ENCODE peak calls at places on chromosomes 1 and 21, in ten cellular contexts. One of them, this sample, is unnamed.

GRCh38 chr1:163561570-163562295 is 240.0 kb downstream of the NUF2 start:
- DNase-seq in nephron progenitor cell: no peak
- DNase-seq in AG09319: peak
- DNase-seq in neural progenitor cell: peak
- DNase-seq in AG04449: no peak
- DNase-seq in mucosa of descending colon: no peak
- DNase-seq in GM23338: peak
- DNase-seq in activated B cell treated with CpG ODN at 0.5 μM for 24 hours: no peak
- DNase-seq in cardiac muscle cell: peak
- DNase-seq in WERI-Rb-1: peak
- DNase-seq in this sample: no peak

GRCh38 chr1:29876902-29877301 is 640.6 kb downstream of the PTPRU start:
- DNase-seq in nephron progenitor cell: no peak
- DNase-seq in AG09319: no peak
- DNase-seq in neural progenitor cell: no peak
- DNase-seq in AG04449: no peak
- DNase-seq in mucosa of descending colon: no peak
- DNase-seq in GM23338: peak
- DNase-seq in activated B cell treated with CpG ODN at 0.5 μM for 24 hours: no peak
- DNase-seq in cardiac muscle cell: no peak
- DNase-seq in WERI-Rb-1: peak
- DNase-seq in this sample: no peak

GRCh38 chr21:14453339-14453738 is 70.4 kb upstream of the HSPA13 start:
- DNase-seq in nephron progenitor cell: no peak
- DNase-seq in AG09319: no peak
- DNase-seq in neural progenitor cell: no peak
- DNase-seq in AG04449: no peak
- DNase-seq in mucosa of descending colon: no peak
- DNase-seq in GM23338: no peak
- DNase-seq in activated B cell treated with CpG ODN at 0.5 μM for 24 hours: no peak
- DNase-seq in cardiac muscle cell: no peak
- DNase-seq in WERI-Rb-1: no peak
- DNase-seq in this sample: no peak

GRCh38 chr1:238951809-238952208 is 434.6 kb upstream of the CHRM3 start:
- DNase-seq in nephron progenitor cell: peak
- DNase-seq in AG09319: no peak
- DNase-seq in neural progenitor cell: peak
- DNase-seq in AG04449: no peak
- DNase-seq in mucosa of descending colon: no peak
- DNase-seq in GM23338: peak
- DNase-seq in activated B cell treated with CpG ODN at 0.5 μM for 24 hours: no peak
- DNase-seq in cardiac muscle cell: peak
- DNase-seq in WERI-Rb-1: peak
- DNase-seq in this sample: no peak

GRCh38 chr1:234853906-234854647 is 244.1 kb upstream of the IRF2BP2 start:
- DNase-seq in nephron progenitor cell: no peak
- DNase-seq in AG09319: no peak
- DNase-seq in neural progenitor cell: no peak
- DNase-seq in AG04449: no peak
- DNase-seq in mucosa of descending colon: no peak
- DNase-seq in GM23338: no peak
- DNase-seq in activated B cell treated with CpG ODN at 0.5 μM for 24 hours: no peak
- DNase-seq in cardiac muscle cell: no peak
- DNase-seq in WERI-Rb-1: no peak
- DNase-seq in this sample: no peak

GRCh38 chr1:174023438-174023837 is 1.3 kb upstream of the RC3H1 start:
- DNase-seq in nephron progenitor cell: no peak
- DNase-seq in AG09319: no peak
- DNase-seq in neural progenitor cell: peak
- DNase-seq in AG04449: no peak
- DNase-seq in mucosa of descending colon: no peak
- DNase-seq in GM23338: peak
- DNase-seq in activated B cell treated with CpG ODN at 0.5 μM for 24 hours: no peak
- DNase-seq in cardiac muscle cell: peak
- DNase-seq in WERI-Rb-1: peak
- DNase-seq in this sample: no peak

GRCh38 chr1:171800342-171800741 is 18.9 kb downstream of the METTL13 start:
- DNase-seq in nephron progenitor cell: no peak
- DNase-seq in AG09319: no peak
- DNase-seq in neural progenitor cell: no peak
- DNase-seq in AG04449: no peak
- DNase-seq in mucosa of descending colon: no peak
- DNase-seq in GM23338: peak
- DNase-seq in activated B cell treated with CpG ODN at 0.5 μM for 24 hours: no peak
- DNase-seq in cardiac muscle cell: no peak
- DNase-seq in WERI-Rb-1: no peak
- DNase-seq in this sample: no peak

GRCh38 chr1:77407738-77408375 is 126.0 kb downstream of the AK5 start:
- DNase-seq in nephron progenitor cell: no peak
- DNase-seq in AG09319: no peak
- DNase-seq in neural progenitor cell: no peak
- DNase-seq in AG04449: no peak
- DNase-seq in mucosa of descending colon: no peak
- DNase-seq in GM23338: no peak
- DNase-seq in activated B cell treated with CpG ODN at 0.5 μM for 24 hours: no peak
- DNase-seq in cardiac muscle cell: no peak
- DNase-seq in WERI-Rb-1: no peak
- DNase-seq in this sample: peak

GRCh38 chr1:214224605-214225354 is 56.2 kb upstream of the SMYD2 start:
- DNase-seq in nephron progenitor cell: peak
- DNase-seq in AG09319: no peak
- DNase-seq in neural progenitor cell: peak
- DNase-seq in AG04449: no peak
- DNase-seq in mucosa of descending colon: no peak
- DNase-seq in GM23338: peak
- DNase-seq in activated B cell treated with CpG ODN at 0.5 μM for 24 hours: no peak
- DNase-seq in cardiac muscle cell: peak
- DNase-seq in WERI-Rb-1: no peak
- DNase-seq in this sample: no peak

GRCh38 chr1:214228976-214229375 is 52.0 kb upstream of the SMYD2 start:
- DNase-seq in nephron progenitor cell: no peak
- DNase-seq in AG09319: no peak
- DNase-seq in neural progenitor cell: no peak
- DNase-seq in AG04449: no peak
- DNase-seq in mucosa of descending colon: no peak
- DNase-seq in GM23338: no peak
- DNase-seq in activated B cell treated with CpG ODN at 0.5 μM for 24 hours: no peak
- DNase-seq in cardiac muscle cell: no peak
- DNase-seq in WERI-Rb-1: no peak
- DNase-seq in this sample: no peak

GRCh38 chr1:214233856-214234634 is 46.9 kb upstream of the SMYD2 start:
- DNase-seq in nephron progenitor cell: no peak
- DNase-seq in AG09319: no peak
- DNase-seq in neural progenitor cell: no peak
- DNase-seq in AG04449: no peak
- DNase-seq in mucosa of descending colon: no peak
- DNase-seq in GM23338: no peak
- DNase-seq in activated B cell treated with CpG ODN at 0.5 μM for 24 hours: no peak
- DNase-seq in cardiac muscle cell: no peak
- DNase-seq in WERI-Rb-1: no peak
- DNase-seq in this sample: no peak

GRCh38 chr1:214234635-214235025 is 46.3 kb upstream of the SMYD2 start:
- DNase-seq in nephron progenitor cell: no peak
- DNase-seq in AG09319: no peak
- DNase-seq in neural progenitor cell: no peak
- DNase-seq in AG04449: no peak
- DNase-seq in mucosa of descending colon: no peak
- DNase-seq in GM23338: no peak
- DNase-seq in activated B cell treated with CpG ODN at 0.5 μM for 24 hours: no peak
- DNase-seq in cardiac muscle cell: no peak
- DNase-seq in WERI-Rb-1: no peak
- DNase-seq in this sample: no peak

DNA sequence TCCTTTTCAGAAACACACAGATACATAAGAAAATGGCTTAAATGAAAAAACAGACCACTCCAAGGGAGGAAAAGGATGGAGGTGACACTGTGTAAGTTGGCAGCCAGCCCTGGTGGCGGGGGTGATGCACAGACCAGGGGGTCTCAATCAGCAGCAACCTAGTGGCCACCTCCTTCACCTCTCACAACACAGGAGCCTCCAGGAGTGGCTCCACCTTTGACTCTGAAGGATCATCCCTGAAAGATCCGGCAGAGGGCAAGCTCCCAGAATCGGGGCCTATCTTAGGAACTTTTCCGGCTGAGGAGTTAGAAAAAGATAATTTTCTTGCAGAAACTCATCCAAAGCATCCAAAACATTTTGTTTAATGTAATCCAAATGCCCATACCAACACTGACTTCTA is 51.2 kb upstream of the SMYD2 start:
- DNase-seq in nephron progenitor cell: no peak
- DNase-seq in AG09319: no peak
- DNase-seq in neural progenitor cell: no peak
- DNase-seq in AG04449: no peak
- DNase-seq in mucosa of descending colon: no peak
- DNase-seq in GM23338: peak
- DNase-seq in activated B cell treated with CpG ODN at 0.5 μM for 24 hours: no peak
- DNase-seq in cardiac muscle cell: no peak
- DNase-seq in WERI-Rb-1: no peak
- DNase-seq in this sample: no peak
- TF ChIP-seq CTCF in nephron progenitor cell: no peak
- TF ChIP-seq CTCF in AG09319: no peak
- TF ChIP-seq CTCF in neural progenitor cell: no peak
- TF ChIP-seq CTCF in AG04449: no peak
- TF ChIP-seq CTCF in mucosa of descending colon: no peak
- TF ChIP-seq CTCF in GM23338: no peak
- TF ChIP-seq CTCF in activated B cell treated with CpG ODN at 0.5 μM for 24 hours: no peak
- TF ChIP-seq CTCF in cardiac muscle cell: no peak
- TF ChIP-seq CTCF in WERI-Rb-1: no peak
- TF ChIP-seq CTCF in this sample: no peak

DNA sequence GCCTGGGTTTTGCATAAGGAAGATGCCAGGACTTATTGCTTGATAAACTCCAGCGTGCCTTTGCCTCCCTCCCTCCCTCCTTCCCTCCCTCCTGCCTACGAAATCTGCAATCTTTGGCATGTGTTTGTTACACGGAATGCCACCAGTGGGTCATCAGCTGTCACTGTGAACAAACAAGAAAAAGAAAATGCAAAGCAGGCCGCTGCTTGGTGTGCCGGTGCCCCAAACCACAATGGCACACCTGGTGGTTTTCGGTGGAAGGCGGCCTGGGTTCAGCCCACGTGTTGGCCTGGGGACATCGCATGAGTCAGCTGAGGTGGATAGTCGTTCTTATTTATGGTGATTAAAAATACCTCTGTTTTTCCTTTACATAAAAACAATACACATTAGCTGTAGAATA is 16.3 kb upstream of the IFNLR1 start:
- DNase-seq in nephron progenitor cell: no peak
- DNase-seq in AG09319: no peak
- DNase-seq in neural progenitor cell: no peak
- DNase-seq in AG04449: no peak
- DNase-seq in mucosa of descending colon: peak
- DNase-seq in GM23338: no peak
- DNase-seq in activated B cell treated with CpG ODN at 0.5 μM for 24 hours: no peak
- DNase-seq in cardiac muscle cell: no peak
- DNase-seq in WERI-Rb-1: no peak
- DNase-seq in this sample: no peak
- TF ChIP-seq CTCF in nephron progenitor cell: no peak
- TF ChIP-seq CTCF in AG09319: no peak
- TF ChIP-seq CTCF in neural progenitor cell: no peak
- TF ChIP-seq CTCF in AG04449: no peak
- TF ChIP-seq CTCF in mucosa of descending colon: no peak
- TF ChIP-seq CTCF in GM23338: no peak
- TF ChIP-seq CTCF in activated B cell treated with CpG ODN at 0.5 μM for 24 hours: no peak
- TF ChIP-seq CTCF in cardiac muscle cell: no peak
- TF ChIP-seq CTCF in WERI-Rb-1: no peak
- TF ChIP-seq CTCF in this sample: no peak

GRCh38 chr1:14366361-14367018 is 232.0 kb upstream of the KAZN start:
- DNase-seq in nephron progenitor cell: peak
- DNase-seq in AG09319: no peak
- DNase-seq in neural progenitor cell: peak
- DNase-seq in AG04449: no peak
- DNase-seq in mucosa of descending colon: peak
- DNase-seq in GM23338: peak
- DNase-seq in activated B cell treated with CpG ODN at 0.5 μM for 24 hours: no peak
- DNase-seq in cardiac muscle cell: peak
- DNase-seq in WERI-Rb-1: peak
- DNase-seq in this sample: no peak
- TF ChIP-seq CTCF in nephron progenitor cell: no peak
- TF ChIP-seq CTCF in AG09319: peak
- TF ChIP-seq CTCF in neural progenitor cell: peak
- TF ChIP-seq CTCF in AG04449: no peak
- TF ChIP-seq CTCF in mucosa of descending colon: no peak
- TF ChIP-seq CTCF in GM23338: no peak
- TF ChIP-seq CTCF in activated B cell treated with CpG ODN at 0.5 μM for 24 hours: no peak
- TF ChIP-seq CTCF in cardiac muscle cell: peak
- TF ChIP-seq CTCF in WERI-Rb-1: no peak
- TF ChIP-seq CTCF in this sample: no peak

GRCh38 chr1:12059226-12059625 is 3.9 kb upstream of the TNFRSF8 start:
- DNase-seq in nephron progenitor cell: no peak
- DNase-seq in AG09319: no peak
- DNase-seq in neural progenitor cell: no peak
- DNase-seq in AG04449: no peak
- DNase-seq in mucosa of descending colon: no peak
- DNase-seq in GM23338: no peak
- DNase-seq in activated B cell treated with CpG ODN at 0.5 μM for 24 hours: no peak
- DNase-seq in cardiac muscle cell: no peak
- DNase-seq in WERI-Rb-1: no peak
- DNase-seq in this sample: no peak

GRCh38 chr1:12057940-12058687 is 5.0 kb upstream of the TNFRSF8 start:
- DNase-seq in nephron progenitor cell: no peak
- DNase-seq in AG09319: no peak
- DNase-seq in neural progenitor cell: no peak
- DNase-seq in AG04449: no peak
- DNase-seq in mucosa of descending colon: no peak
- DNase-seq in GM23338: no peak
- DNase-seq in activated B cell treated with CpG ODN at 0.5 μM for 24 hours: no peak
- DNase-seq in cardiac muscle cell: no peak
- DNase-seq in WERI-Rb-1: no peak
- DNase-seq in this sample: no peak

GRCh38 chr1:12057382-12057781 is 5.7 kb upstream of the TNFRSF8 start:
- DNase-seq in nephron progenitor cell: no peak
- DNase-seq in AG09319: no peak
- DNase-seq in neural progenitor cell: no peak
- DNase-seq in AG04449: no peak
- DNase-seq in mucosa of descending colon: no peak
- DNase-seq in GM23338: no peak
- DNase-seq in activated B cell treated with CpG ODN at 0.5 μM for 24 hours: no peak
- DNase-seq in cardiac muscle cell: peak
- DNase-seq in WERI-Rb-1: no peak
- DNase-seq in this sample: no peak

GRCh38 chr1:12060500-12060899 is 2.6 kb upstream of the TNFRSF8 start:
- DNase-seq in nephron progenitor cell: no peak
- DNase-seq in AG09319: no peak
- DNase-seq in neural progenitor cell: no peak
- DNase-seq in AG04449: no peak
- DNase-seq in mucosa of descending colon: no peak
- DNase-seq in GM23338: no peak
- DNase-seq in activated B cell treated with CpG ODN at 0.5 μM for 24 hours: no peak
- DNase-seq in cardiac muscle cell: no peak
- DNase-seq in WERI-Rb-1: no peak
- DNase-seq in this sample: no peak

DNA sequence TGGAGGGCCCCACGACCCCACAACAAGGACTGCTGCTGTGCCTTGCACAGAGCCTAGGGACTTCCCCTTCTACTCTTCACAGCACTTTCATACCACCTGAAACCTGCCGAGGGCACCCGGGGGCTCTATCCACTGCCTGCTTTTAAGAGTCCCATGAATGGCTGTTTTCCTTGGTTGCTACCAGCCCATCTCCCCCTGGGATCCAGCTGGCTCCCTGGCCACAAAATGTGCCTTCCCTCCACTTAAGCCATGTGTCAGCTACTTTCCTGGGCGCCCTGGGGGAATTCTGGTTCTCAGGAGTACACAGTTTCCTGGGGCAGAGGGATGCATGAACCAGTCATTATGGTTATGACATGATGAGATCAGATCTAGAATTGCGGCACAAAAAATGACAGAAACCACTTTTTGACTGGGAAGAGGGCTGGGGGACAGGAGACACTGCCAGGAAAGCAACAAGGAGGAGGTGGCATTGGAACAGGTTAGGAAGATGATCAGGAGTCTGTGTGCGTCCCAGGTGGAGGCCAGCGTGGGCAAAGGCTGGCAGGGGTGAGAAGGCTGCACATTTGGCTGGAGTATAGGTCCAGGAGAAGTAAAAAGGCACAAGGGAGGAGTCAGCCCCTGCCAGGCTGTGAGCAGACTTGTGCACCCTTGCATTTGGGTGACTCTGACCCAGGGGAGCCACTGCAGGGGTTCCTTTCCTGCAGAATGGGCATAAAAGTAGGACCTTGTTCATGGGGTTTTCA is 3.2 kb upstream of the TNFRSF8 start:
- DNase-seq in nephron progenitor cell: no peak
- DNase-seq in AG09319: no peak
- DNase-seq in neural progenitor cell: no peak
- DNase-seq in AG04449: no peak
- DNase-seq in mucosa of descending colon: peak
- DNase-seq in GM23338: no peak
- DNase-seq in activated B cell treated with CpG ODN at 0.5 μM for 24 hours: no peak
- DNase-seq in cardiac muscle cell: no peak
- DNase-seq in WERI-Rb-1: no peak
- DNase-seq in this sample: no peak
- TF ChIP-seq CTCF in nephron progenitor cell: no peak
- TF ChIP-seq CTCF in AG09319: no peak
- TF ChIP-seq CTCF in neural progenitor cell: no peak
- TF ChIP-seq CTCF in AG04449: no peak
- TF ChIP-seq CTCF in mucosa of descending colon: no peak
- TF ChIP-seq CTCF in GM23338: no peak
- TF ChIP-seq CTCF in activated B cell treated with CpG ODN at 0.5 μM for 24 hours: no peak
- TF ChIP-seq CTCF in cardiac muscle cell: no peak
- TF ChIP-seq CTCF in WERI-Rb-1: no peak
- TF ChIP-seq CTCF in this sample: no peak

This sample was measured in HFF-Myc.